ENCODE peak calls at places on chromosomes 16 and 17, in nine cellular contexts. One of them, this sample, is unnamed.

GRCh38 chr17:1031711-1032110 is 34.8 kb downstream of the TIMM22 start:
- DNase-seq in AG10803: peak
- DNase-seq in body of pancreas: peak
- DNase-seq in hypothalamus: peak
- DNase-seq in cardiac muscle cell: peak
- DNase-seq in activated CD4-positive, alpha-beta T cell treated with anti-CD3 and anti-CD28 coated beads for 48 hours: no peak
- DNase-seq in fibroblast of the conjunctiva: no peak
- DNase-seq in GM13977: no peak
- DNase-seq in activated naive CD8-positive, alpha-beta T cell treated with anti-CD3 and anti-CD28 coated beads, Interleukin-2, amount 50 U/mL, for 24 hours: no peak
- DNase-seq in this sample: no peak

GRCh38 chr17:44916781-44917241 is 1.5 kb upstream of the GFAP start:
- DNase-seq in cardiac muscle cell: peak
- DNase-seq in hypothalamus: peak
- DNase-seq in activated naive CD8-positive, alpha-beta T cell treated with anti-CD3 and anti-CD28 coated beads, Interleukin-2, amount 50 U/mL, for 24 hours: no peak
- DNase-seq in GM13977: no peak
- DNase-seq in body of pancreas: peak
- DNase-seq in fibroblast of the conjunctiva: peak
- DNase-seq in activated CD4-positive, alpha-beta T cell treated with anti-CD3 and anti-CD28 coated beads for 48 hours: no peak
- DNase-seq in AG10803: peak
- DNase-seq in this sample: no peak

GRCh38 chr17:39651908-39652634 is 13.1 kb upstream of the TCAP start:
- DNase-seq in cardiac muscle cell: no peak
- DNase-seq in body of pancreas: no peak
- DNase-seq in fibroblast of the conjunctiva: no peak
- DNase-seq in activated naive CD8-positive, alpha-beta T cell treated with anti-CD3 and anti-CD28 coated beads, Interleukin-2, amount 50 U/mL, for 24 hours: no peak
- DNase-seq in GM13977: no peak
- DNase-seq in AG10803: no peak
- DNase-seq in hypothalamus: no peak
- DNase-seq in activated CD4-positive, alpha-beta T cell treated with anti-CD3 and anti-CD28 coated beads for 48 hours: no peak
- DNase-seq in this sample: no peak

GRCh38 chr17:40315678-40316570 is 6.9 kb downstream of the RARA start:
- DNase-seq in AG10803: no peak
- DNase-seq in activated CD4-positive, alpha-beta T cell treated with anti-CD3 and anti-CD28 coated beads for 48 hours: no peak
- DNase-seq in cardiac muscle cell: no peak
- DNase-seq in body of pancreas: no peak
- DNase-seq in activated naive CD8-positive, alpha-beta T cell treated with anti-CD3 and anti-CD28 coated beads, Interleukin-2, amount 50 U/mL, for 24 hours: no peak
- DNase-seq in GM13977: peak
- DNase-seq in fibroblast of the conjunctiva: no peak
- DNase-seq in hypothalamus: no peak
- DNase-seq in this sample: peak

GRCh38 chr16:83806036-83806435 is 1.7 kb upstream of the HSBP1 start:
- DNase-seq in activated CD4-positive, alpha-beta T cell treated with anti-CD3 and anti-CD28 coated beads for 48 hours: no peak
- DNase-seq in fibroblast of the conjunctiva: no peak
- DNase-seq in hypothalamus: no peak
- DNase-seq in cardiac muscle cell: no peak
- DNase-seq in AG10803: no peak
- DNase-seq in body of pancreas: no peak
- DNase-seq in activated naive CD8-positive, alpha-beta T cell treated with anti-CD3 and anti-CD28 coated beads, Interleukin-2, amount 50 U/mL, for 24 hours: no peak
- DNase-seq in GM13977: peak
- DNase-seq in this sample: no peak

GRCh38 chr16:2475413-2476344 is 752 bp downstream of the TBC1D24 start:
- DNase-seq in GM13977: peak
- DNase-seq in AG10803: no peak
- DNase-seq in cardiac muscle cell: no peak
- DNase-seq in fibroblast of the conjunctiva: no peak
- DNase-seq in activated CD4-positive, alpha-beta T cell treated with anti-CD3 and anti-CD28 coated beads for 48 hours: peak
- DNase-seq in body of pancreas: peak
- DNase-seq in hypothalamus: no peak
- DNase-seq in activated naive CD8-positive, alpha-beta T cell treated with anti-CD3 and anti-CD28 coated beads, Interleukin-2, amount 50 U/mL, for 24 hours: peak
- DNase-seq in this sample: no peak

GRCh38 chr16:70740919-70741778 is 55.3 kb upstream of the MTSS2 start:
- DNase-seq in body of pancreas: no peak
- DNase-seq in cardiac muscle cell: peak
- DNase-seq in activated CD4-positive, alpha-beta T cell treated with anti-CD3 and anti-CD28 coated beads for 48 hours: peak
- DNase-seq in activated naive CD8-positive, alpha-beta T cell treated with anti-CD3 and anti-CD28 coated beads, Interleukin-2, amount 50 U/mL, for 24 hours: peak
- DNase-seq in fibroblast of the conjunctiva: no peak
- DNase-seq in hypothalamus: no peak
- DNase-seq in AG10803: peak
- DNase-seq in GM13977: no peak
- DNase-seq in this sample: no peak

GRCh38 chr17:63641678-63642077 is 19.5 kb downstream of the MAP3K3 start:
- DNase-seq in activated naive CD8-positive, alpha-beta T cell treated with anti-CD3 and anti-CD28 coated beads, Interleukin-2, amount 50 U/mL, for 24 hours: no peak
- DNase-seq in body of pancreas: peak
- DNase-seq in activated CD4-positive, alpha-beta T cell treated with anti-CD3 and anti-CD28 coated beads for 48 hours: no peak
- DNase-seq in AG10803: no peak
- DNase-seq in fibroblast of the conjunctiva: no peak
- DNase-seq in GM13977: no peak
- DNase-seq in hypothalamus: no peak
- DNase-seq in cardiac muscle cell: no peak
- DNase-seq in this sample: no peak

GRCh38 chr16:23514381-23515152 is 4.3 kb upstream of the GGA2 start:
- DNase-seq in cardiac muscle cell: no peak
- DNase-seq in body of pancreas: no peak
- DNase-seq in fibroblast of the conjunctiva: no peak
- DNase-seq in activated CD4-positive, alpha-beta T cell treated with anti-CD3 and anti-CD28 coated beads for 48 hours: peak
- DNase-seq in hypothalamus: no peak
- DNase-seq in AG10803: no peak
- DNase-seq in activated naive CD8-positive, alpha-beta T cell treated with anti-CD3 and anti-CD28 coated beads, Interleukin-2, amount 50 U/mL, for 24 hours: peak
- DNase-seq in GM13977: no peak
- DNase-seq in this sample: no peak

GRCh38 chr17:81867952-81868673 is 3.0 kb downstream of the ARHGDIA start:
- DNase-seq in fibroblast of the conjunctiva: no peak
- DNase-seq in hypothalamus: no peak
- DNase-seq in AG10803: peak
- DNase-seq in activated naive CD8-positive, alpha-beta T cell treated with anti-CD3 and anti-CD28 coated beads, Interleukin-2, amount 50 U/mL, for 24 hours: peak
- DNase-seq in cardiac muscle cell: no peak
- DNase-seq in activated CD4-positive, alpha-beta T cell treated with anti-CD3 and anti-CD28 coated beads for 48 hours: peak
- DNase-seq in body of pancreas: no peak
- DNase-seq in GM13977: no peak
- DNase-seq in this sample: no peak

GRCh38 chr17:351436-351713 is 1.2 kb downstream of the RPH3AL start:
- DNase-seq in GM13977: no peak
- DNase-seq in AG10803: no peak
- DNase-seq in body of pancreas: no peak
- DNase-seq in activated naive CD8-positive, alpha-beta T cell treated with anti-CD3 and anti-CD28 coated beads, Interleukin-2, amount 50 U/mL, for 24 hours: no peak
- DNase-seq in activated CD4-positive, alpha-beta T cell treated with anti-CD3 and anti-CD28 coated beads for 48 hours: no peak
- DNase-seq in hypothalamus: no peak
- DNase-seq in fibroblast of the conjunctiva: no peak
- DNase-seq in cardiac muscle cell: no peak
- DNase-seq in this sample: no peak

This sample was measured in T-helper 1 cell.